ENCODE peak calls at places on chromosome 14, in seven cellular contexts. One of them, this sample, is unnamed.

GRCh38 chr14:95442633-95443021 is 73.8 kb downstream of the SYNE3 start:
- DNase-seq in Karpas-422: peak
- DNase-seq in CD4-positive, alpha-beta T cell: peak
- DNase-seq in thoracic aorta: peak
- DNase-seq in upper lobe of right lung: peak
- DNase-seq in A549: peak
- DNase-seq in GM23338: peak
- DNase-seq in this sample: peak

GRCh38 chr14:77574446-77575125 is 41.9 kb downstream of the SPTLC2 start:
- DNase-seq in Karpas-422: no peak
- DNase-seq in CD4-positive, alpha-beta T cell: no peak
- DNase-seq in thoracic aorta: no peak
- DNase-seq in upper lobe of right lung: no peak
- DNase-seq in A549: no peak
- DNase-seq in GM23338: no peak
- DNase-seq in this sample: no peak

GRCh38 chr14:71834308-71835204 is 97.7 kb upstream of the RGS6 start:
- DNase-seq in Karpas-422: no peak
- DNase-seq in CD4-positive, alpha-beta T cell: no peak
- DNase-seq in thoracic aorta: no peak
- DNase-seq in upper lobe of right lung: no peak
- DNase-seq in A549: no peak
- DNase-seq in GM23338: peak
- DNase-seq in this sample: no peak

GRCh38 chr14:31927348-31927826 is 149.7 kb upstream of the ARHGAP5 start:
- DNase-seq in Karpas-422: no peak
- DNase-seq in CD4-positive, alpha-beta T cell: no peak
- DNase-seq in thoracic aorta: no peak
- DNase-seq in upper lobe of right lung: no peak
- DNase-seq in A549: peak
- DNase-seq in GM23338: peak
- DNase-seq in this sample: no peak

GRCh38 chr14:31268216-31268615 is 60.6 kb upstream of the HECTD1 start:
- DNase-seq in Karpas-422: no peak
- DNase-seq in CD4-positive, alpha-beta T cell: no peak
- DNase-seq in thoracic aorta: no peak
- DNase-seq in upper lobe of right lung: no peak
- DNase-seq in A549: no peak
- DNase-seq in GM23338: no peak
- DNase-seq in this sample: no peak

GRCh38 chr14:69612759-69613145 is 1.4 kb downstream of the SUSD6 start:
- DNase-seq in Karpas-422: no peak
- DNase-seq in CD4-positive, alpha-beta T cell: no peak
- DNase-seq in thoracic aorta: no peak
- DNase-seq in upper lobe of right lung: no peak
- DNase-seq in A549: no peak
- DNase-seq in GM23338: no peak
- DNase-seq in this sample: no peak

GRCh38 chr14:101851183-101851582 is 89.7 kb downstream of the PPP2R5C start:
- DNase-seq in Karpas-422: no peak
- DNase-seq in CD4-positive, alpha-beta T cell: no peak
- DNase-seq in thoracic aorta: no peak
- DNase-seq in upper lobe of right lung: no peak
- DNase-seq in A549: no peak
- DNase-seq in GM23338: no peak
- DNase-seq in this sample: no peak

GRCh38 chr14:105508069-105508468 is 17.0 kb downstream of the TEDC1 start:
- DNase-seq in Karpas-422: no peak
- DNase-seq in CD4-positive, alpha-beta T cell: no peak
- DNase-seq in thoracic aorta: no peak
- DNase-seq in upper lobe of right lung: peak
- DNase-seq in A549: no peak
- DNase-seq in GM23338: no peak
- DNase-seq in this sample: no peak

GRCh38 chr14:61609143-61609851 is 86.0 kb upstream of the HIF1A start:
- DNase-seq in Karpas-422: no peak
- DNase-seq in CD4-positive, alpha-beta T cell: no peak
- DNase-seq in thoracic aorta: no peak
- DNase-seq in upper lobe of right lung: no peak
- DNase-seq in A549: no peak
- DNase-seq in GM23338: peak
- DNase-seq in this sample: no peak

DNA sequence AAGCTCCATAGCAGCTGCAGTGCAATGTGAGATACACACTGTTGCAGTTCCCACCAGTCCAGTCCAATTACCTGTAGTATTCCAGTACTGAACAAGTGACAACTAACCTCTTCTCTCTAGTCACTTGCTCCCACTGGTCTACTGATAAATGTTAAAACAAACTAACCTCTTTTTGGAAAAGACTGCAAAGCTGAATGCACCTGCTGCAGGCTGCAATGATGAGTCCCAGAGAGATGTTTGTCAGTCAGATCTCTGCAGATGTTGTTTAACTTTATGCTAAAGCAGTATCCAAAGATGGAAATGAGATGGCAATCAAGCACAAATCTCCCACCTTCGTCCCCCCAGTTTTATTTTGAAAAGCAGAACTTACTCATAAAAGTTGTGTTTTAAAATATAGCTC is 7.8 kb downstream of the NOVA1 start:
- DNase-seq in Karpas-422: no peak
- DNase-seq in CD4-positive, alpha-beta T cell: no peak
- DNase-seq in thoracic aorta: no peak
- DNase-seq in upper lobe of right lung: no peak
- DNase-seq in A549: no peak
- DNase-seq in GM23338: no peak
- DNase-seq in this sample: no peak
- H3K27ac ChIP-seq in Karpas-422: no peak
- H3K27ac ChIP-seq in CD4-positive, alpha-beta T cell: no peak
- H3K27ac ChIP-seq in thoracic aorta: no peak
- H3K27ac ChIP-seq in upper lobe of right lung: no peak
- H3K27ac ChIP-seq in A549: no peak
- H3K27ac ChIP-seq in GM23338: no peak
- H3K27ac ChIP-seq in this sample: no peak

GRCh38 chr14:68380304-68380840 is 412.5 kb downstream of the ZFP36L1 start:
- DNase-seq in Karpas-422: no peak
- DNase-seq in CD4-positive, alpha-beta T cell: no peak
- DNase-seq in thoracic aorta: no peak
- DNase-seq in upper lobe of right lung: no peak
- DNase-seq in A549: no peak
- DNase-seq in GM23338: no peak
- DNase-seq in this sample: no peak

GRCh38 chr14:68376067-68376810 is 416.6 kb downstream of the ZFP36L1 start:
- DNase-seq in Karpas-422: no peak
- DNase-seq in CD4-positive, alpha-beta T cell: no peak
- DNase-seq in thoracic aorta: no peak
- DNase-seq in upper lobe of right lung: no peak
- DNase-seq in A549: no peak
- DNase-seq in GM23338: no peak
- DNase-seq in this sample: no peak

GRCh38 chr14:68377056-68377455 is 415.8 kb downstream of the ZFP36L1 start:
- DNase-seq in Karpas-422: no peak
- DNase-seq in CD4-positive, alpha-beta T cell: no peak
- DNase-seq in thoracic aorta: no peak
- DNase-seq in upper lobe of right lung: no peak
- DNase-seq in A549: no peak
- DNase-seq in GM23338: no peak
- DNase-seq in this sample: no peak

GRCh38 chr14:68377459-68377858 is 415.4 kb downstream of the ZFP36L1 start:
- DNase-seq in Karpas-422: no peak
- DNase-seq in CD4-positive, alpha-beta T cell: no peak
- DNase-seq in thoracic aorta: no peak
- DNase-seq in upper lobe of right lung: no peak
- DNase-seq in A549: no peak
- DNase-seq in GM23338: no peak
- DNase-seq in this sample: peak

GRCh38 chr14:68379510-68380303 is 413.2 kb downstream of the ZFP36L1 start:
- DNase-seq in Karpas-422: no peak
- DNase-seq in CD4-positive, alpha-beta T cell: peak
- DNase-seq in thoracic aorta: no peak
- DNase-seq in upper lobe of right lung: no peak
- DNase-seq in A549: no peak
- DNase-seq in GM23338: no peak
- DNase-seq in this sample: no peak
- H3K27ac ChIP-seq in Karpas-422: no peak
- H3K27ac ChIP-seq in CD4-positive, alpha-beta T cell: no peak
- H3K27ac ChIP-seq in thoracic aorta: peak
- H3K27ac ChIP-seq in upper lobe of right lung: peak
- H3K27ac ChIP-seq in A549: peak
- H3K27ac ChIP-seq in GM23338: no peak
- H3K27ac ChIP-seq in this sample: peak

GRCh38 chr14:70642313-70643235 is 858 bp downstream of the TTC9 start:
- DNase-seq in Karpas-422: peak
- DNase-seq in CD4-positive, alpha-beta T cell: no peak
- DNase-seq in thoracic aorta: no peak
- DNase-seq in upper lobe of right lung: peak
- DNase-seq in A549: no peak
- DNase-seq in GM23338: peak
- DNase-seq in this sample: no peak
- H3K27ac ChIP-seq in Karpas-422: no peak
- H3K27ac ChIP-seq in CD4-positive, alpha-beta T cell: peak
- H3K27ac ChIP-seq in thoracic aorta: no peak
- H3K27ac ChIP-seq in upper lobe of right lung: peak
- H3K27ac ChIP-seq in A549: peak
- H3K27ac ChIP-seq in GM23338: peak
- H3K27ac ChIP-seq in this sample: no peak

GRCh38 chr14:99873653-99874052 is 80.4 kb downstream of the EML1 start:
- DNase-seq in Karpas-422: no peak
- DNase-seq in CD4-positive, alpha-beta T cell: no peak
- DNase-seq in thoracic aorta: no peak
- DNase-seq in upper lobe of right lung: no peak
- DNase-seq in A549: no peak
- DNase-seq in GM23338: no peak
- DNase-seq in this sample: no peak
- H3K27ac ChIP-seq in Karpas-422: no peak
- H3K27ac ChIP-seq in CD4-positive, alpha-beta T cell: no peak
- H3K27ac ChIP-seq in thoracic aorta: no peak
- H3K27ac ChIP-seq in upper lobe of right lung: no peak
- H3K27ac ChIP-seq in A549: no peak
- H3K27ac ChIP-seq in GM23338: no peak
- H3K27ac ChIP-seq in this sample: no peak

DNA sequence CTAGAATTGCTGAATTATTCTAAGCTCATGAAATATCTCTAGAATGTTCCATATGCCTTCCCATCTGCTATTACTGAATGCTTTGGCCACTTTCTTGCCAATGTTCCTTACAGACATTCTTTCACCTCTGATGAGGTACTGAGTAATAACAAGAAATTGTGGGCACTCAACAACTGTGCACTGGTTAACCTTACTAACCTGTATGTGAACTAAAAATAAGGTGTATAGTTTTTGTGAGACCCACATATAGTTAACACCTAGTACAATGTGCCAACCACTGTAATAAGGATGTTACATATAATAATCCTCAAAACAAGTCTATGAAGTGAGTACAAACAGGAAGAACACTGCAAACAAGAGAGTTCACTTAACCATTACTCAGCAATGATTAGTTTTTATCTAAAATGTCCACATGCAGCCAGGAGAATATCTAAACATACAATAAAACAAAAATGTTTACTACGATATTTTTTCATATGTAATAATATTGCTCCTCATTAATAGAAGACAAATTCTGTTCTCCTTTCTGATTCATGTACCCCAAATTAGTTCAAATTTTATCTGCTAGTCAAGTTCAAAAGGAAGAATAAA is 4.4 kb downstream of the DDHD1 start:
- DNase-seq in Karpas-422: no peak
- DNase-seq in CD4-positive, alpha-beta T cell: no peak
- DNase-seq in thoracic aorta: no peak
- DNase-seq in upper lobe of right lung: no peak
- DNase-seq in A549: no peak
- DNase-seq in GM23338: no peak
- DNase-seq in this sample: no peak
- H3K27ac ChIP-seq in Karpas-422: peak
- H3K27ac ChIP-seq in CD4-positive, alpha-beta T cell: no peak
- H3K27ac ChIP-seq in thoracic aorta: no peak
- H3K27ac ChIP-seq in upper lobe of right lung: no peak
- H3K27ac ChIP-seq in A549: no peak
- H3K27ac ChIP-seq in GM23338: no peak
- H3K27ac ChIP-seq in this sample: no peak

GRCh38 chr14:100423421-100424010 is 100.4 kb downstream of the SLC25A47 start:
- DNase-seq in Karpas-422: no peak
- DNase-seq in CD4-positive, alpha-beta T cell: no peak
- DNase-seq in thoracic aorta: no peak
- DNase-seq in upper lobe of right lung: no peak
- DNase-seq in A549: no peak
- DNase-seq in GM23338: no peak
- DNase-seq in this sample: no peak
- H3K27ac ChIP-seq in Karpas-422: no peak
- H3K27ac ChIP-seq in CD4-positive, alpha-beta T cell: no peak
- H3K27ac ChIP-seq in thoracic aorta: no peak
- H3K27ac ChIP-seq in upper lobe of right lung: no peak
- H3K27ac ChIP-seq in A549: peak
- H3K27ac ChIP-seq in GM23338: no peak
- H3K27ac ChIP-seq in this sample: no peak

GRCh38 chr14:82621881-82622450 is 1088.3 kb upstream of the SEL1L start:
- DNase-seq in Karpas-422: no peak
- DNase-seq in CD4-positive, alpha-beta T cell: no peak
- DNase-seq in thoracic aorta: no peak
- DNase-seq in upper lobe of right lung: no peak
- DNase-seq in A549: no peak
- DNase-seq in GM23338: peak
- DNase-seq in this sample: no peak

GRCh38 chr14:82626156-82627055 is 1092.8 kb upstream of the SEL1L start:
- DNase-seq in Karpas-422: no peak
- DNase-seq in CD4-positive, alpha-beta T cell: no peak
- DNase-seq in thoracic aorta: no peak
- DNase-seq in upper lobe of right lung: no peak
- DNase-seq in A549: no peak
- DNase-seq in GM23338: no peak
- DNase-seq in this sample: no peak
- H3K27ac ChIP-seq in Karpas-422: no peak
- H3K27ac ChIP-seq in CD4-positive, alpha-beta T cell: no peak
- H3K27ac ChIP-seq in thoracic aorta: no peak
- H3K27ac ChIP-seq in upper lobe of right lung: no peak
- H3K27ac ChIP-seq in A549: no peak
- H3K27ac ChIP-seq in GM23338: no peak
- H3K27ac ChIP-seq in this sample: no peak